ENCODE peak calls at places on chromosomes 16 and 17, in four cellular contexts. Z is colonic mucosa, V is pancreas, Y is left ventricle myocardium inferior. G is an unnamed sample.

GRCh38 chr17:18225562-18226283 is at the start of gene LLGL1:
- DNase-seq in Y (no peak), V (no peak), Z (no peak), G (no peak)

GRCh38 chr17:57946798-57947358 is 8.3 kb downstream of the CUEDC1 start:
- DNase-seq in V (no peak), Z (peak; percentile 72), Y (no peak), G (no peak)

GRCh38 chr17:77893144-77894044 is 65.1 kb upstream of the TNRC6C start:
- DNase-seq in V (no peak), Z (no peak), Y (no peak), G (no peak)

GRCh38 chr17:64328875-64329405 is 61.7 kb downstream of the PECAM1 start:
- DNase-seq in V (no peak), Z (no peak), Y (no peak), G (no peak)

GRCh38 chr16:1278456-1278855 is 22.6 kb downstream of the TPSD1 start:
- DNase-seq in Z (no peak), Y (no peak), V (peak; percentile 53), G (no peak)

GRCh38 chr17:51275381-51275780 is 15.0 kb downstream of the UTP18 start:
- DNase-seq in V (no peak), Z (no peak), Y (no peak), G (no peak)

GRCh38 chr16:71526111-71526998 is at the start of gene CHST4:
- DNase-seq in Y (no peak), V (no peak), Z (no peak), G (no peak)

GRCh38 chr17:16085066-16085699 is 85.6 kb downstream of the TTC19 start:
- DNase-seq in Z (no peak), V (no peak), Y (no peak), G (no peak)

GRCh38 chr16:84284168-84284722 is 10.4 kb upstream of the WFDC1 start:
- DNase-seq in Y (peak; percentile 69), Z (peak; percentile 75), V (no peak), G (no peak)

DNA sequence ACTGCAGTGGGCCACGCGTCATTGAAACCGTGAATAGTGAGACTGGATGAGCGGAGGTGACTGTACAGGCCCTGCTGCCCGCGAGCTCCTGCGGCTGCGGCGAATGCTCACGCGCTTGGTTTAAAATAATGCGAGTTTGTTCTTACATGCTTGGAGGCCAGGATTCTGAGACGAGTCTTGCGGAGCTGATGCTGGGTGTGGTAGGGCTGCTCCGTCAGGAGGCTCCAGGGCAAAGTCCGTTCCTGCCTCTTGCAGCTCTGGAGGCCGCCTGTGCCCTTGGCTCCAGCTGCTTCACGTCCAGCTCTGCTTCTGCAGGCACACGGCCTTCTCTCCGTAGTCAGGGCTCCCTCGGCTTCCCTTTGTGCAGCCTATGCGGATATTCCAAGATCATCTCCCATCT is 9.5 kb downstream of the ACSF3 start:
- DNase-seq in Z (peak; percentile 87), V (no peak), Y (no peak), G (no peak)
- H3K36me3 ChIP-seq in Z (no peaks in the 10 kb centered on the region), V (peaks cover 35% of the 10 kb centered on the region), Y (peaks cover 74% of the 10 kb centered on the region), G (peaks cover 25% of the 10 kb centered on the region)

GRCh38 chr16:55955439-55955838 is 80.3 kb upstream of the CES5A start:
- DNase-seq in V (no peak), Z (no peak), Y (no peak), G (no peak)

GRCh38 chr16:55954906-55955305 is 79.7 kb upstream of the CES5A start:
- DNase-seq in V (no peak), Y (no peak), Z (no peak), G (no peak)

GRCh38 chr16:55955845-55956244 is 80.7 kb upstream of the CES5A start:
- DNase-seq in V (no peak), Z (no peak), Y (peak; percentile 83), G (no peak)
- H3K9me3 ChIP-seq in V (no peaks in the 10 kb centered on the region), Z (no peaks in the 10 kb centered on the region), Y (peaks cover 11% of the 10 kb centered on the region), G (no peaks in the 10 kb centered on the region)

GRCh38 chr17:50271173-50271750 is 3.0 kb upstream of the TMEM92 start:
- DNase-seq in V (no peak), Z (peak; percentile 18), Y (no peak), G (no peak)

GRCh38 chr17:50268632-50269287 is 5.5 kb upstream of the TMEM92 start:
- DNase-seq in Y (no peak), V (no peak), Z (peak; percentile 14), G (no peak)

GRCh38 chr17:50270430-50271172 is 3.7 kb upstream of the TMEM92 start:
- DNase-seq in Y (no peak), Z (peak; percentile 41), V (peak; percentile 51), G (no peak)

GRCh38 chr17:50268040-50268439 is 6.2 kb upstream of the TMEM92 start:
- DNase-seq in Z (no peak), V (no peak), Y (no peak), G (no peak)

GRCh38 chr17:50269477-50270429 is 4.5 kb upstream of the TMEM92 start:
- DNase-seq in Y (peak; percentile 68), V (peak; percentile 76), Z (peak; percentile 80), G (peak; percentile 72)
- H3K4me3 ChIP-seq in Y (no peak overlapping the region), V (no peak overlapping the region), Z (no peak overlapping the region), G (no peak overlapping the region)

DNA sequence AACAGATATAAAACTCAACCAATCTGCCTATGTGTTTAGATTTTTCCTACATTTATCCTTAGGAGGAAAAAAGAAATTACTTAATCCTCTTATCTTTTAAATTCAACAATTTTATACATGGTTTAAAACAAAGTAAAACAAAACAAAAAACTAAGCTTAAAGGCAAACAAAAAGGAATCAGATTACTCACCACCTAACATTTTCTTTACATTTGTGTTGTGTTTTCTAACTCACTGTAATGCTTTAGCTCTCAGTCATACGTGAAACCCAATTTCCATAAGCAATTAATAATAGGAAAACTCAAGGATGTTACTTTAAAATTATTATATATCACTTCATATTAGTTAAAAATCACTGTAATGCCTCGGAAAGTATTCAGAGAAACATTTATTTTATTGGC is 6.7 kb upstream of the IRX5 start:
- DNase-seq in Z (no peak), Y (no peak), V (no peak), G (no peak)
- H3K36me3 ChIP-seq in Z (no peaks in the 10 kb centered on the region), Y (no peaks in the 10 kb centered on the region), V (no peaks in the 10 kb centered on the region), G (peaks cover 10% of the 10 kb centered on the region)

GRCh38 chr16:2398520-2398919 is 30.7 kb upstream of the CCNF start:
- DNase-seq in V (no peak), Z (no peak), Y (no peak), G (no peak)

GRCh38 chr16:2404099-2404498 is 25.1 kb upstream of the CCNF start:
- DNase-seq in V (no peak), Y (no peak), Z (no peak), G (no peak)
- H3K9me3 ChIP-seq in V (no peaks in the 10 kb centered on the region), Y (no peaks in the 10 kb centered on the region), Z (no peaks in the 10 kb centered on the region), G (no peaks in the 10 kb centered on the region)

DNA sequence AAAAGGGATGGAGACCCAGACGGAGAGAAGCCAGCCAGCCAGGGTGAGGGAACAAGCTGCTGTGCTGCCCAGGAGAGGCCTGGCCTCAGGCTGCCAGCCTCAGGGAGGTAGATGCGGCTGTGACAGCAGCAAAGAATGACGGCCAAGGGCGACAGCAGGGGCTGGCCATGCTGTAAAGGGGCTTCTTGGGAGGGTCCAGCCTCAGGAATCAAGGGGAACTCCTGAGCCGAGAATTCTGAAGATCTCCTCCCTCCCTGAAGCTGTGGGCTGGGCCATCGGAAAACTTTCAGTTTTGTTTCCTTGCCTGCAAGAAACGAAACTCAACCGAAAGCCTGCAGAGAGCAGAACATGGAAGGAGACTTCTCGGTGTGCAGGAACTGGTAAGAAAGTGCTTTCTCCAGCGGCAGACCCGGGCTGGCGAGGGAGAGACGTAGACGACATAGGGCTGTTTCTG is at the start of gene XAF1:
- DNase-seq in V (no peak), Y (peak; percentile 26), Z (peak; percentile 61), G (no peak)
- H3K4me3 ChIP-seq in V (peak within 1 kb of the TSS; percentile 4), Y (peak within 1 kb of the TSS; percentile 73), Z (peak within 1 kb of the TSS; percentile 50), G (no peak within 1 kb of the TSS)

DNA sequence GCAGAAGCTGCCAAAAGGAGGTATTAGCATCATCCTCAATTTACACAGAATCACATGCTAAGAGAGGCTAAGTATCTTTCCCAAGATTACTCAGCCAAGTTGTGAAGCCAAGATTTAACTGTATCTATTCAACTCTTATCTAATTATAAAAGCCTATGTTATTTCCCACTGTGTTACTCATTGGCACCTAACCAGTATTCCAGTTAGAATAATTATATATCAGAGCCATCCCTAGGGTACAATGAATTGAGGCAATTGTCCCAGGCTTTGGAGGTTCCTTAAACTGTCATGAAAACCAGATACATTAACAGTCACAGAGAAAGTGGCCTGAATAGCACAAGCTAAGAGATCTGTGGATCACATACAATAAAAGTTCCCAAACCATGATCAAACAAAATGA is 10.9 kb upstream of the AMFR start:
- DNase-seq in Y (no peak), Z (no peak), V (no peak), G (no peak)
- H3K36me3 ChIP-seq in Y (peaks cover 72% of the 10 kb centered on the region), Z (peaks cover 9% of the 10 kb centered on the region), V (peaks cover 34% of the 10 kb centered on the region), G (peaks cover 84% of the 10 kb centered on the region)

GRCh38 chr16:3388325-3388724 is 12.5 kb downstream of the ZSCAN32 start:
- DNase-seq in Z (no peak), V (no peak), Y (no peak), G (no peak)

GRCh38 chr16:3377917-3378316 is 22.2 kb downstream of the OR2C1 start:
- DNase-seq in Y (no peak), Z (no peak), V (no peak), G (no peak)

GRCh38 chr16:3383045-3383448 is 17.8 kb downstream of the ZSCAN32 start:
- DNase-seq in Y (no peak), Z (no peak), V (no peak), G (no peak)
- H3K9me3 ChIP-seq in Y (peaks cover 19% of the 10 kb centered on the region), Z (peaks cover 29% of the 10 kb centered on the region), V (peaks cover 17% of the 10 kb centered on the region), G (peaks cover 22% of the 10 kb centered on the region)

GRCh38 chr16:21639493-21639892 is 12.9 kb downstream of the IGSF6 start:
- DNase-seq in Y (no peak), V (no peak), Z (no peak), G (no peak)

GRCh38 chr16:21637032-21637968 is 15.1 kb downstream of the IGSF6 start:
- DNase-seq in Z (no peak), Y (no peak), V (peak; percentile 58), G (no peak)

GRCh38 chr16:21638573-21638975 is 13.8 kb downstream of the IGSF6 start:
- DNase-seq in Z (no peak), V (no peak), Y (no peak), G (no peak)

GRCh38 chr16:21628772-21629171 is 23.6 kb downstream of the IGSF6 start:
- DNase-seq in V (no peak), Y (no peak), Z (no peak), G (no peak)

DNA sequence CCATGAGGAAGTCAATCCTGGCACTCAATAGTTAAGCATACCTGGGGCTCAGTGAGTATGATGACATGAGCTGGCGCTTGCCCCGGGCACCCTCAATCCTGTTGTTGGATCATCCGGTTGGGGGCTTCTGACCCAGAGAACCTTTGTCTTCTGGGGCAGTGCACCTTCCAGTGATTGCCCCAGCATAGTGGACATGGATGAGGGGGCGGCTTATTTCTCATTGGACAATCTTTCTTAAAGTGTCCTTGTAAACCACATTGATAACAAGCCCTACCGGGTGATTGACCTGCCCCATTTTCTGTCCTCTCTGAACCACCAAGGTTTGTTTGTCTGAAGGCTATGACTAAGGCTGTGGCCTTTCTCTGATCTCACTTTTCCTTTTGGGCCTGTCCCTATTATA is 18.2 kb downstream of the IGSF6 start:
- DNase-seq in Z (no peak), Y (no peak), V (no peak), G (no peak)
- H3K4me3 ChIP-seq in Z (no peak overlapping the region), Y (no peak overlapping the region), V (no peak overlapping the region), G (no peak overlapping the region)

G was measured in HAP-1.